ENCODE peak calls at places on chromosomes 5 and 9, in eight cellular contexts. S is GM12878, B is GM23338, U is HCT116, W is endothelial cell of umbilical vein, R is K562, K is H1, O is HepG2. Z is an unnamed sample.

GRCh38 chr9:100427366-100428263 is 672 bp downstream of the MSANTD3 start:
- DNase-seq in U (peak), O (peak), R (no peak), B (peak), S (no peak), W (peak), K (no peak), Z (no peak)

GRCh38 chr5:164475339-164475977 is 970.0 kb downstream of the MAT2B start:
- DNase-seq in B (peak), U (no peak), K (no peak), R (no peak), O (peak), W (peak), S (no peak), Z (no peak)

GRCh38 chr9:130459151-130459550 is 14.4 kb downstream of the ASS1 start:
- DNase-seq in K (no peak), B (no peak), U (no peak), R (no peak), S (no peak), W (no peak), O (no peak), Z (no peak)

GRCh38 chr5:96687812-96688453 is 25.8 kb downstream of the CAST start:
- DNase-seq in K (no peak), R (peak), B (peak), S (no peak), O (peak), U (peak), W (peak), Z (peak)

GRCh38 chr9:127588740-127589506 is 23.2 kb upstream of the STXBP1 start:
- DNase-seq in B (peak), U (no peak), W (peak), O (no peak), R (no peak), K (no peak), S (no peak), Z (no peak)

GRCh38 chr9:128056887-128057723 is 10.0 kb downstream of the NAIF1 start:
- DNase-seq in W (no peak), K (no peak), S (no peak), B (peak), R (peak), U (no peak), O (peak), Z (no peak)

GRCh38 chr5:151897896-151898295 is 26.8 kb downstream of the GLRA1 start:
- DNase-seq in K (no peak), U (no peak), W (no peak), S (no peak), R (no peak), B (no peak), O (no peak), Z (no peak)

GRCh38 chr9:113614843-113615648 is 151.5 kb downstream of the RGS3 start:
- DNase-seq in W (no peak), R (no peak), U (no peak), B (no peak), O (no peak), S (no peak), K (no peak), Z (no peak)

GRCh38 chr9:22237497-22238363 is 208.9 kb upstream of the DMRTA1 start:
- DNase-seq in R (no peak), S (no peak), U (peak), K (no peak), B (no peak), O (peak), W (peak), Z (no peak)

GRCh38 chr9:127942152-127943010 is 4.7 kb upstream of the DPM2 start:
- DNase-seq in S (no peak), W (peak), K (no peak), B (peak), O (peak), R (peak), U (no peak), Z (no peak)

GRCh38 chr9:83219924-83220438 is 157.0 kb upstream of the RASEF start:
- DNase-seq in R (no peak), K (no peak), B (peak), U (no peak), O (no peak), S (no peak), W (no peak), Z (no peak)

GRCh38 chr9:92714016-92714415 is 44.1 kb upstream of the IPPK start:
- DNase-seq in B (no peak), R (no peak), K (no peak), U (no peak), W (no peak), S (no peak), O (no peak), Z (no peak)

GRCh38 chr5:38316544-38317224 is 58.3 kb downstream of the EGFLAM start:
- DNase-seq in R (no peak), U (no peak), K (no peak), W (no peak), O (no peak), B (no peak), S (no peak), Z (no peak)

GRCh38 chr5:72634444-72634843 is 127.2 kb upstream of the ZNF366 start:
- DNase-seq in S (no peak), K (no peak), W (peak), O (no peak), R (no peak), U (no peak), B (no peak), Z (no peak)

GRCh38 chr5:136337788-136338187 is 27.6 kb downstream of the TRPC7 start:
- DNase-seq in R (no peak), U (no peak), B (peak), K (no peak), O (peak), W (no peak), S (no peak), Z (no peak)

GRCh38 chr9:105299190-105299854 is 54.9 kb downstream of the SLC44A1 start:
- DNase-seq in W (peak), B (no peak), S (no peak), O (peak), R (peak), U (no peak), K (no peak), Z (no peak)

GRCh38 chr9:105275938-105276337 is 31.5 kb downstream of the SLC44A1 start:
- DNase-seq in B (no peak), K (no peak), R (no peak), U (no peak), W (no peak), O (no peak), S (no peak), Z (no peak)

GRCh38 chr5:151082274-151082902 is 1.6 kb upstream of the TNIP1 start:
- DNase-seq in K (no peak), B (peak), O (peak), R (peak), U (no peak), W (no peak), S (no peak), Z (no peak)

GRCh38 chr5:146796911-146797310 is 81.6 kb downstream of the PPP2R2B start:
- DNase-seq in U (no peak), O (no peak), W (no peak), B (no peak), S (no peak), K (no peak), R (no peak), Z (no peak)

GRCh38 chr5:41648976-41649375 is 138.6 kb upstream of the PLCXD3 start:
- DNase-seq in B (peak), S (no peak), K (no peak), W (no peak), R (no peak), U (no peak), O (no peak), Z (no peak)

GRCh38 chr9:114016629-114017423 is 61.3 kb downstream of the AMBP start:
- DNase-seq in W (no peak), U (no peak), B (no peak), R (no peak), O (no peak), S (no peak), K (no peak), Z (no peak)

GRCh38 chr5:150155258-150156032 is at the start of gene PDGFRB:
- DNase-seq in W (peak), S (no peak), K (no peak), B (peak), R (peak), O (no peak), U (no peak), Z (no peak)

GRCh38 chr5:110957934-110958333 is 113.6 kb upstream of the TSLP start:
- DNase-seq in B (no peak), S (no peak), U (no peak), K (no peak), W (no peak), R (no peak), O (no peak), Z (no peak)

GRCh38 chr5:72477176-72477575 is 30.0 kb downstream of the ZNF366 start:
- DNase-seq in B (no peak), S (no peak), W (peak), U (no peak), R (no peak), K (no peak), O (no peak), Z (no peak)

DNA sequence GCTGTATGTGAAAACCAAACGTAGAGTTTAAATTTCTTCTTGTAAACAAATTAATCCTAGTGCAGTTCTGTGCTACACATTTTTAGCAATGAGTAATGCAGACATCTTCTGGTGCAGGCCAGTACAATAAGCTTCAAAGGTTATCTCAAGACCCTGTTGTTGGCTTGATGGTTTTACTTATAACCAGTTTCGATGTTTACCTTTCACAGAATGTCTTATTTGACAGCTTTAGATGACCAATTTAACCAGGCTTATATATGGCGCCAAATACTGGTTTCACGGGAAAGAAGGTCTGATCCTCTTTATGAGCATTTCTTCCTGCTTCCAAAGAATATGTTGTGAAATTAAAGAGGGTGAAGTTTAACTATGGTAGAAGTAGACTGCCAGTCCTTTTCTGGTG is 9.9 kb downstream of the ZFAND5 start:
- DNase-seq in W (no peak), K (no peak), O (no peak), R (no peak), S (no peak), B (no peak), U (no peak), Z (no peak)
- TF ChIP-seq POLR2AphosphoS5 in W (no peak), K (peak), O (no peak), R (no peak), S (peak), B (no peak), U (peak), Z (no peak)

DNA sequence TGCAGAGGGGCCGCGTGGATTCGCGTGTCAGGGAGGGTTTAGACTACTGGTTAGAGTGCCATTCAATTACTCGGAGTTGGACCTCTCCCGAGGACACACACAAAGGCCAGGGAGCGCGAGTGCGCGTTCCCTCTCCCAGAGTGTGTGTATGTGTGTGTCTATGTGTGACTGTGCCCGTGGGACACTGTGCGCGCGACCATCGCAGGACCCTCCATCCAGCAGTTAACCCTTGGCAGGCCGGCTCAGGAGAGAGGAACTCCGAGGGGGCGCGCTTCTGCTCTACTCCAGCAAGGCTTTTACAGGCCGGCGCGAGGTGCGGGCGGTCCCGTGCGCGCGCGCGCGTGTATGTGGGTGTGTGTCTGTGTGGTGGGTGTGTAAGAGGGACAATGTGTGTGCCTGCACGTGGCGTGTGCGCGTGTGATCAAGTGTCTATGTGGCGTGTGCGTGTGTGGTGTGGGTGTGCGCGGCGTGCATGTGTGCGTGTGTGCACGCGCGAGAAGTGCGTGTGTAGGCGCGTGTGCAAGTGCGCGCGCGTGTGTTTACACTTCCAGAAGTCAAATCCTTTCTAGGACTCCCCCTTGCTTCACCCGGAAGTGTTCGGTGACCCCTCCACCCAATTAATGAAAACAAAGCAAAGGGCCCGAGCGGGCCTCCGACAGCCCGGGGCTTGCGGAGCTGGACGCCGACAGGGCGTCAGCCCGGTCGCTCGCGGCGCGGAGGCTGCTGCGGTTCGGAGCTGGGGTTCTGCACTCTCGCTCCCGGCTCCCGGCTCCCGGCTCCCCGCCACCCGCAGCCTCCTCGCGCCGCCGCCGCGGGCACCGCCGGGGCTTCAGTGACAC is 75.3 kb upstream of the TBCA start:
- DNase-seq in W (peak), B (peak), O (no peak), U (no peak), R (no peak), S (no peak), K (no peak), Z (no peak)
- TF ChIP-seq EZH2 in W (peak), B (no peak), O (no peak), U (no peak), R (no peak), S (no peak), K (peak), Z (no peak)

DNA sequence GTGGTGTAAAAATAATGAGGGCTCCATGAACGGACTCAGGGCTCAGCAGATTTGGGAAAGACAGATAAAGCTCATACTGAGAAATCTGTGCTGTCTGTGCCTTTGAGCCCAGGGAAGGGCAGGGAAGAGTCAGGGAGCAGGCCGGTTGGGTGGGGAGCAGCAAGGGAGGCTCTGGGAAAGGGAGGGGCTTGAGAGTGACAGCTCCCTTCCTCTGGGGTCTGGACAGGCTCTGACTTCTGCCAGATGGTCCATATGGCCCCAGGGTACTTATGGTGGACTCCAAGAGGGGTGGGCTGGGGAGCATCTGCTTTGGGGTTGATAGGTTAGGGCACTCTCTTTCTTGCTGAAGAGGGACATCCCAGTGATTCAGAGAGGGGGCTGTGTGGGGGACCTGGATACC is 2.1 kb downstream of the NPR2 start:
- DNase-seq in K (no peak), B (no peak), R (no peak), W (no peak), O (no peak), U (no peak), S (no peak), Z (no peak)
- H3K4me3 ChIP-seq in K (no peak), B (no peak), R (no peak), W (no peak), O (no peak), U (no peak), S (no peak), Z (no peak)

DNA sequence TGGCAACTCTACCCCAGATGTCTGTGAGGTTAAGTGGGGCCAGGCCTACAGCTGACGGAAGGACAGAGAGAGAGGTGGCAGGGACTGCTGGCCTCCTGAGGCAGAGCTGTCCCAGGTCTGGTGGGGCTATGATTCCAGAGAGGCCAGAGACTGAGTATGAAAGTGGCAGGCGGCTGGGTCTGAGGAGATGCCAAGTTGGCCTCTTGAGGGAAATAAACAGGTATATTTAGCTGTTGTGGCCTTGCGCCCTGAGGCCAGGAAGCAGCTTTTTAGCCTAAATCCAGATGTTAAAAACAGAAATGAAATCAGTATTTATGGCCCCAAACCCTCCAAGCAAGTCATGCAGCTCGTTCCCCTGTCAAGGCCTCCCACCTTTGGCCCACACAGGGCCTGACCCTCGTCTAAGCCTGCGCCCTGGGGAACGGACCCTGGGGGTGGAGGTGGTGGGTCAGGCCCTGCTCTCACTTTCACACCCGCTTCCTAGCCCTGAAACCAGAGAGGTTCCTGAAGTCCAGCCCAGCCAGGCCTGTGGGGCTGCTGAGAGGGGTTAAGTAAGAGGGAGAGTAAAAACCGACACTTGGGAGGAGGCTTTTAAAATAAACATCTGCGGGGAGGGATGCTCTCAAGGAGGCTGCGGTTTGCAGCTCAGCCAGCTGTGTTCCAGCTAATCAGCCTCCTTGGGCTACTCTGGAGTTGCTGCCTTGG is 18.7 kb downstream of the PCDHGC5 start:
- DNase-seq in R (no peak), U (no peak), K (no peak), O (no peak), W (no peak), B (no peak), S (no peak), Z (no peak)
- TF ChIP-seq POLR2AphosphoS5 in R (no peak), U (no peak), K (no peak), O (no peak), W (no peak), B (no peak), S (no peak), Z (no peak)

GRCh38 chr5:171310816-171311697 is 2.0 kb downstream of the TLX3 start:
- DNase-seq in U (no peak), K (no peak), B (peak), O (no peak), S (no peak), R (no peak), W (peak), Z (no peak)
- TF ChIP-seq EZH2 in U (no peak), K (peak), B (peak), O (no peak), S (no peak), R (no peak), W (peak), Z (no peak)

DNA sequence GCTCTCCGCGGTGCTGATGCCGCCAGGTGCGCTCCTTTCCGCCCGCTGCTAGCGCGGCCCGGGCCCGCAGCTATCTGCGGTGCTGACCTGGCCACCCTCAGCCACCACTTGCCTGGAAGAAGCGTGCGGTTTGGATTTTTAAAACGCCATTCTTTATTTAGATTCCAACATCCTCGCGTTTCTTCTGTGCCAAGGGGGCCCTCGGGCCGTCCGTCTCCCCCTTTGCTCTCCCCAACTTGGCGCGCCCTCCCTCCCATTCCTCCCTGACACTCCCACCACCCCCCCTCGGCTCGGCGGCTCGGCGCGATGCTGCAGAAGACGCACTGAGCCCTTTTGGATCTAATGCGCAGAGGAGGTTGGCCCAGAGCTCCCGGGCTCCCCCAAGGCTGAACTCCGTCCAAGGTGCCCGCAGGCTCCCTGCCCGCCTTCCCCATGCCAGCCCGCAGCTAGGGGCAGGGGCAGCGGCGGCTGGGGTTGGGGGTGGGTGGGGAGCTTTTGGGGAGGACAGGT is at the start of gene BARHL1:
- DNase-seq in R (no peak), K (no peak), O (no peak), B (no peak), W (no peak), U (no peak), S (no peak), Z (no peak)
- H3K4me3 ChIP-seq in R (no peak), K (peak), O (no peak), B (peak), W (no peak), U (no peak), S (no peak), Z (no peak)

GRCh38 chr9:99130069-99130468 is 25.2 kb downstream of the TGFBR1 start:
- DNase-seq in B (peak), U (no peak), W (no peak), S (peak), K (no peak), O (no peak), R (no peak), Z (no peak)
- TF ChIP-seq POLR2AphosphoS5 in B (no peak), U (no peak), W (no peak), S (no peak), K (no peak), O (no peak), R (no peak), Z (no peak)

DNA sequence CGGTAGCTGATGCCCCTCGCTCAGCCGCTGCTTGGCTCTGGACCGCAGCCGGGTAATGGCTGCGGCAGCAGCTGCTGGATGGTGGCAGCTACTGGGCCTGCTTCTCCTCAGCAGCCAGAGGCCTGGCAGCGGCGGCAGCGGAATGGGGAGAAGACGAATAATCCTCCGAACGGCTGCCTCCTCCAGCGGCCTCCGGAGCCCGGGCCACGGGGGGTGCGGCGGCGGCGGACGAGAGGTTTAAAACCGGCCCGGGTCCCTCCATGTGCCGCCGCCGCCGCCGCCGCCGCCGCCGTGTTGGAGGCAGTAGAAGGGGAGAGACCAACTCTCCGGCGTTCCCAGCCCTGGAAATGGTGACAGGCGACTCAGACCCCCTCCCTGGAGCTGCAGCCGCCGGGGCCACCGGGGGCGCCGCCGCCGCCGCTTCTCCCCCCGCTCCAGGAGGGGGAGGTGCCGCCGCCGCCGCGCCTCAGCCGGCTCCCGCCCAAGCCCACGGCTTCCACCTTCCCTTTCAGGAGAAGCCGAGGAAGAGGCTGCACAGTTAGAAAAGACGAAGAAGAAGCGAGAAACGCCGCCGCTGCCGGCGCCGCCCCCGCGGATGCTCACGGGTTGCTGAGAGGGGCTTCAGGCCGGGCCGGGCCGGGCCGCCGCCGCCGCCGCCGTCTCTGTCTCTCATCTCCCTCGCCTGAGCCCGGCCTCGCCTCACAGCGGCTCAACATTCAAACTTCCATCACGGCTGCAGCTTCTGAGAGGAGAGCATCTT is 118.4 kb upstream of the PRSS3 start:
- DNase-seq in U (no peak), B (peak), W (peak), S (no peak), O (no peak), K (no peak), R (peak), Z (no peak)
- TF ChIP-seq EZH2 in U (no peak), B (no peak), W (peak), S (no peak), O (no peak), K (no peak), R (no peak), Z (no peak)